ENCODE peak calls at places on chromosomes 2 and 18, in five cellular contexts. N is substantia nigra, R is pancreas, M is endothelial cell, C is lung microvascular endothelial cell. H is an unnamed sample.

GRCh38 chr18:74310411-74310810 is 5.2 kb upstream of the C18orf63 start:
- DNase-seq in R (no peak), C (peak; percentile 34), M (no peak), N (no peak), H (no peak)

GRCh38 chr2:83596592-83597339 is 862.3 kb downstream of the SUCLG1 start:
- DNase-seq in M (no peak), N (no peak), R (no peak), C (no peak), H (no peak)

GRCh38 chr2:172830482-172830881 is 94.8 kb downstream of the RAPGEF4 start:
- DNase-seq in M (no peak), N (no peak), C (no peak), R (no peak), H (no peak)

GRCh38 chr2:168626096-168626495 is 170.0 kb downstream of the CERS6 start:
- DNase-seq in C (no peak), N (no peak), M (no peak), R (no peak), H (no peak)

GRCh38 chr2:15748736-15749323 is 157.2 kb downstream of the DDX1 start:
- DNase-seq in C (peak; percentile 47), R (no peak), M (peak; percentile 75), N (no peak), H (no peak)

GRCh38 chr2:10619643-10620042 is 70.1 kb downstream of the NOL10 start:
- DNase-seq in M (no peak), R (no peak), C (peak; percentile 68), N (no peak), H (no peak)

GRCh38 chr2:96831679-96832078 is 12.1 kb downstream of the ANKRD23 start:
- DNase-seq in M (peak; percentile 31), R (peak; percentile 65), N (no peak), C (no peak), H (no peak)

GRCh38 chr2:114008720-114009119 is 118.8 kb downstream of the ACTR3 start:
- DNase-seq in M (no peak), N (no peak), R (no peak), C (no peak), H (no peak)

GRCh38 chr18:2654828-2655152 is 736 bp upstream of the SMCHD1 start:
- DNase-seq in M (no peak), C (no peak), R (no peak), N (no peak), H (no peak)

GRCh38 chr18:74155276-74155675 is 7.0 kb downstream of the TIMM21 start:
- DNase-seq in R (no peak), C (no peak), N (no peak), M (no peak), H (no peak)

GRCh38 chr2:101995019-101995418 is 3.3 kb downstream of the IL1R2 start:
- DNase-seq in N (no peak), R (no peak), C (no peak), M (no peak), H (no peak)

H was measured in GM12878.